ENCODE peak calls at places on chromosomes 6 and 20, in four cellular contexts. A is neural progenitor cell, S is mammary epithelial cell, P is prostate gland. R is an unnamed sample. For H3K27me3, the result is how much of the 10 kb centered on the place peaks cover.

GRCh38 chr6:30880563-30881252 is 3.6 kb upstream of the DDR1 start:
- DNase-seq in A (peak), P (no peak), S (no peak), R (no peak)

GRCh38 chr6:5036309-5036708 is 32.5 kb upstream of the RPP40 start:
- DNase-seq in A (peak), S (peak), P (no peak), R (peak)

GRCh38 chr20:1465470-1466210 is 1.0 kb downstream of the NSFL1C start:
- DNase-seq in A (no peak), S (peak), P (no peak), R (no peak)

GRCh38 chr6:166766769-166767168 is 139.7 kb upstream of the RPS6KA2 start:
- DNase-seq in P (no peak), S (no peak), A (no peak), R (no peak)

GRCh38 chr6:14317616-14318015 is 200.0 kb downstream of the CD83 start:
- DNase-seq in P (no peak), S (no peak), A (no peak), R (no peak)

GRCh38 chr6:45163952-45164766 is 164.0 kb upstream of the RUNX2 start:
- DNase-seq in A (no peak), P (no peak), S (peak), R (no peak)

GRCh38 chr20:62276448-62276847 is 26.3 kb upstream of the ADRM1 start:
- DNase-seq in S (no peak), A (no peak), P (no peak), R (no peak)

GRCh38 chr6:147741419-147741818 is 232.9 kb downstream of the SAMD5 start:
- DNase-seq in A (no peak), P (no peak), S (no peak), R (no peak)

GRCh38 chr20:58007947-58008346 is 220.5 kb downstream of the ANKRD60 start:
- DNase-seq in A (no peak), P (no peak), S (no peak), R (no peak)

GRCh38 chr20:41126719-41127118 is 10.6 kb upstream of the PLCG1 start:
- DNase-seq in A (no peak), S (no peak), P (no peak), R (no peak)

GRCh38 chr6:34491091-34491430 is 25.2 kb downstream of the PACSIN1 start:
- DNase-seq in A (no peak), S (no peak), P (no peak), R (no peak)

GRCh38 chr20:12808006-12808567 is 200.7 kb upstream of the SPTLC3 start:
- DNase-seq in S (no peak), A (no peak), P (no peak), R (no peak)

GRCh38 chr6:108750801-108751200 is 97.4 kb upstream of the ARMC2 start:
- DNase-seq in S (no peak), A (no peak), P (no peak), R (no peak)

GRCh38 chr6:25697537-25698340 is 45.7 kb downstream of the SCGN start:
- DNase-seq in A (no peak), S (peak), P (no peak), R (no peak)

DNA sequence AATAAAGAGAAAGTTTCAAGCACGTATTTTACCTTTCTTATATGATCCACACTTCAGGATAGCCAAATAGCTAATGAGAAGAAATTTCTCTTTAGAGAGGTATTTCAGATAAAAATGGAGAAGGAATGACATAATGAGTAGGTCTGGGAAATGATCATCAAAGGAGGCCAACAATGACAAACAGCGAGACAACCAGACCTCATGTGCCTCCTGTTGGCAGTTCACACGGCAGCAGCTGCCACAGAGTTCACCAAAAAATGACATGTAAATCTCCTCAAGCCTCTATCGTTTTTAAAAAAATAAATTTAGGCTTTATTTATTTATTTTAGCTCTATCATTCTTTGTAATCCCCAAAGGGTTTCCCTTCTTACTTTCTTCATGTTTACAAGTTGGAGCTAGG is 47.7 kb downstream of the SLC2A12 start:
- DNase-seq in A (no peak), P (no peak), S (no peak), R (no peak)
- TF ChIP-seq CTCF in A (no peak), P (no peak), S (no peak), R (peak)

GRCh38 chr20:38298768-38299288 is 5.1 kb upstream of the BPI start:
- DNase-seq in A (no peak), P (peak), S (peak), R (no peak)
- H3K27ac ChIP-seq in A (no peak), P (peak), S (no peak), R (peak)

GRCh38 chr6:37535701-37536461 is 36.2 kb upstream of the CCDC167 start:
- DNase-seq in S (peak), P (peak), A (peak), R (no peak)
- H3K27me3 ChIP-seq in S (under half), P (under half), A (half or more), R (under half)

GRCh38 chr20:50254466-50255079 is 63.9 kb downstream of the CEBPB start:
- DNase-seq in S (no peak), A (no peak), P (no peak), R (no peak)

GRCh38 chr20:50257860-50258259 is 67.2 kb downstream of the CEBPB start:
- DNase-seq in S (no peak), A (no peak), P (no peak), R (no peak)

GRCh38 chr20:50259705-50260479 is 69.3 kb downstream of the CEBPB start:
- DNase-seq in P (no peak), S (no peak), A (no peak), R (no peak)

GRCh38 chr20:50258790-50259483 is 68.3 kb downstream of the CEBPB start:
- DNase-seq in A (no peak), S (no peak), P (no peak), R (no peak)

GRCh38 chr20:50256577-50256976 is 65.9 kb downstream of the CEBPB start:
- DNase-seq in P (no peak), S (no peak), A (no peak), R (no peak)
- TF ChIP-seq CTCF in P (no peak), S (no peak), A (no peak), R (peak)

GRCh38 chr6:160088069-160088773 is 33.4 kb upstream of the SLC22A1 start:
- DNase-seq in A (peak), P (peak), S (peak), R (peak)
- H3K27ac ChIP-seq in A (no peak), P (peak), S (no peak), R (no peak)

GRCh38 chr6:12504325-12504966 is 212.1 kb upstream of the PHACTR1 start:
- DNase-seq in S (peak), P (no peak), A (peak), R (no peak)
- H3K27me3 ChIP-seq in S (under half), P (under half), A (under half), R (under half)

GRCh38 chr6:32113386-32114352 is 4.5 kb upstream of the TNXB start:
- DNase-seq in S (no peak), P (no peak), A (peak), R (peak)
- TF ChIP-seq CTCF in S (peak), P (no peak), A (peak), R (peak)

GRCh38 chr20:54108394-54108643 is 37.9 kb upstream of the BCAS1 start:
- DNase-seq in A (no peak), P (no peak), S (no peak), R (no peak)

GRCh38 chr20:54107600-54108393 is 37.4 kb upstream of the BCAS1 start:
- DNase-seq in A (no peak), S (no peak), P (no peak), R (no peak)

GRCh38 chr20:54107181-54107580 is 36.8 kb upstream of the BCAS1 start:
- DNase-seq in A (no peak), S (peak), P (no peak), R (no peak)

GRCh38 chr20:54105653-54106052 is 35.3 kb upstream of the BCAS1 start:
- DNase-seq in A (no peak), P (no peak), S (peak), R (no peak)

DNA sequence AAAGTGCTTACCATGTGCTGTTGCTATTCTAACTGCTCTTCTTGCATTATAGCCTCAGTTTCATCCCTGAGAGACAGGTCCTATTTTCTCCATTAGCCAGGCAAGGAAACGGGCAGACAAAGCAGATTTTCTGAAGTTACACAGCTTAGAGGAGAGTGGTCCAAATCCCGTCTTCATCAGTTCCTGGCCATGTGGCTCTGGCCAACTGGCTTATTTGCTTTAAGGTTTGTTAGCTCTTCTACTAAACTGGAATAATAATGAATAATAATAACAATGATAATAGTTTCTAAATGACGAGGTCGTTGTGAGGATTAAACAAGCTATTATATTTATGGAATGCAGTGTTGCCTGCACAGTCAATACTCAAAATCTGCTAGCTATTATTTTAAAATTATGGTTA is 35.8 kb upstream of the BCAS1 start:
- DNase-seq in A (no peak), S (no peak), P (no peak), R (no peak)
- H3K27ac ChIP-seq in A (no peak), S (peak), P (no peak), R (no peak)

R was measured in brain microvascular endothelial cell.